ENCODE peak calls at places on chromosomes 13 and 19, in ten cellular contexts. R is Calu3, H is tibial nerve, O is astrocyte of the cerebellum, I is dorsolateral prefrontal cortex, K is body of pancreas, E is HFFc6, Y is AG04450, F is stomach, U is heart left ventricle. N is an unnamed sample.

GRCh38 chr19:14536926-14537692 is 7.7 kb downstream of the TECR start:
- DNase-seq in R (peak), H (no peak), O (no peak), I (no peak), K (peak), E (no peak), Y (no peak), F (peak), U (peak), N (no peak)

GRCh38 chr13:94550030-94550738 is 45.8 kb downstream of the TGDS start:
- DNase-seq in R (no peak), H (peak), O (peak), I (no peak), K (no peak), E (peak), Y (peak), F (peak), U (no peak), N (no peak)

GRCh38 chr19:4969772-4970531 is 1.0 kb downstream of the KDM4B start:
- DNase-seq in R (no peak), H (no peak), O (no peak), I (no peak), K (no peak), E (no peak), Y (no peak), F (no peak), U (no peak), N (no peak)

GRCh38 chr13:37457594-37457993 is 141.0 kb downstream of the POSTN start:
- DNase-seq in R (no peak), H (no peak), O (no peak), I (no peak), K (no peak), E (peak), Y (no peak), F (no peak), U (no peak), N (no peak)

GRCh38 chr19:50994129-50994528 is 7.3 kb downstream of the KLK8 start:
- DNase-seq in R (no peak), H (no peak), O (no peak), I (no peak), K (no peak), E (no peak), Y (no peak), F (no peak), U (no peak), N (no peak)

GRCh38 chr13:91397595-91397994 is 826 bp upstream of the GPC5 start:
- DNase-seq in R (no peak), H (no peak), O (no peak), I (no peak), K (no peak), E (no peak), Y (no peak), F (no peak), U (no peak), N (no peak)

GRCh38 chr13:80400834-80401450 is 60.0 kb upstream of the SPRY2 start:
- DNase-seq in R (no peak), H (no peak), O (no peak), I (no peak), K (no peak), E (no peak), Y (no peak), F (no peak), U (no peak), N (no peak)

GRCh38 chr19:1789282-1790020 is 22.6 kb downstream of the ATP8B3 start:
- DNase-seq in R (no peak), H (no peak), O (no peak), I (no peak), K (no peak), E (no peak), Y (no peak), F (no peak), U (no peak), N (no peak)

GRCh38 chr19:53960187-53960586 is 2.5 kb upstream of the CACNG8 start:
- DNase-seq in R (no peak), H (no peak), O (no peak), I (no peak), K (no peak), E (no peak), Y (no peak), F (no peak), U (no peak), N (no peak)

GRCh38 chr13:23349127-23349897 is 84.2 kb downstream of the SACS start:
- DNase-seq in R (no peak), H (peak), O (no peak), I (no peak), K (no peak), E (no peak), Y (no peak), F (no peak), U (no peak), N (peak)

GRCh38 chr19:33683881-33684549 is 62.3 kb downstream of the CHST8 start:
- DNase-seq in R (peak), H (no peak), O (no peak), I (peak), K (peak), E (peak), Y (peak), F (no peak), U (no peak), N (no peak)

GRCh38 chr19:6587998-6588507 is 2.9 kb downstream of the CD70 start:
- DNase-seq in R (no peak), H (no peak), O (no peak), I (no peak), K (no peak), E (no peak), Y (no peak), F (no peak), U (no peak), N (no peak)

GRCh38 chr19:7909471-7910067 is 5.1 kb upstream of the TGFBR3L start:
- DNase-seq in R (no peak), H (no peak), O (no peak), I (no peak), K (no peak), E (no peak), Y (no peak), F (no peak), U (no peak), N (no peak)

GRCh38 chr19:46654621-46655152 is 6.3 kb downstream of the DACT3 start:
- DNase-seq in R (no peak), H (no peak), O (no peak), I (no peak), K (no peak), E (no peak), Y (no peak), F (no peak), U (peak), N (no peak)

GRCh38 chr13:112891477-112892401 is 77.3 kb upstream of the MCF2L start:
- DNase-seq in R (no peak), H (no peak), O (no peak), I (no peak), K (peak), E (no peak), Y (no peak), F (peak), U (no peak), N (no peak)

GRCh38 chr19:54209748-54210494 is 9.3 kb downstream of the RPS9 start:
- DNase-seq in R (peak), H (peak), O (peak), I (no peak), K (peak), E (peak), Y (peak), F (peak), U (peak), N (peak)

GRCh38 chr13:110812111-110812868 is 98.8 kb downstream of the ING1 start:
- DNase-seq in R (no peak), H (no peak), O (no peak), I (no peak), K (no peak), E (no peak), Y (no peak), F (no peak), U (no peak), N (no peak)

GRCh38 chr13:32126298-32126697 is 94.7 kb downstream of the FRY start:
- DNase-seq in R (no peak), H (no peak), O (no peak), I (no peak), K (no peak), E (peak), Y (no peak), F (no peak), U (no peak), N (no peak)

GRCh38 chr19:45030825-45031224 is 8.0 kb upstream of the CLASRP start:
- DNase-seq in R (no peak), H (no peak), O (no peak), I (no peak), K (no peak), E (no peak), Y (no peak), F (no peak), U (no peak), N (no peak)

GRCh38 chr19:18304194-18304495 is 18.7 kb downstream of the LSM4 start:
- DNase-seq in R (no peak), H (no peak), O (no peak), I (peak), K (peak), E (no peak), Y (no peak), F (no peak), U (no peak), N (no peak)

GRCh38 chr19:18301718-18302111 is 20.3 kb upstream of the JUND start:
- DNase-seq in R (no peak), H (no peak), O (no peak), I (no peak), K (no peak), E (no peak), Y (no peak), F (no peak), U (no peak), N (no peak)

GRCh38 chr19:18306209-18306902 is 16.5 kb downstream of the LSM4 start:
- DNase-seq in R (no peak), H (no peak), O (no peak), I (peak), K (no peak), E (no peak), Y (no peak), F (no peak), U (no peak), N (no peak)

GRCh38 chr19:18306903-18307681 is 15.8 kb downstream of the LSM4 start:
- DNase-seq in R (no peak), H (no peak), O (no peak), I (peak), K (no peak), E (no peak), Y (no peak), F (no peak), U (no peak), N (no peak)

GRCh38 chr19:18304496-18305312 is 18.2 kb downstream of the LSM4 start:
- DNase-seq in R (peak), H (peak), O (no peak), I (peak), K (peak), E (peak), Y (no peak), F (peak), U (peak), N (no peak)
- TF ChIP-seq CTCF in R (no peak), H (no peak), O (no peak), I (peak), K (no peak), E (no peak), Y (no peak), F (no peak), U (no peak), N (no peak)

GRCh38 chr13:61255035-61255796 is 160.4 kb downstream of the PCDH20 start:
- DNase-seq in R (no peak), H (no peak), O (no peak), I (no peak), K (no peak), E (no peak), Y (no peak), F (no peak), U (no peak), N (no peak)
- TF ChIP-seq CTCF in R (no peak), H (no peak), O (peak), I (no peak), K (no peak), E (no peak), Y (no peak), F (no peak), U (peak), N (no peak)

GRCh38 chr13:108269601-108270328 is at the start of gene TNFSF13B:
- DNase-seq in R (peak), H (no peak), O (no peak), I (peak), K (peak), E (no peak), Y (no peak), F (peak), U (peak), N (no peak)
- TF ChIP-seq CTCF in R (no peak), H (no peak), O (no peak), I (no peak), K (peak), E (no peak), Y (no peak), F (no peak), U (no peak), N (peak)

GRCh38 chr19:35740108-35740422 is 2.2 kb downstream of the IGFLR1 start:
- DNase-seq in R (no peak), H (no peak), O (no peak), I (no peak), K (no peak), E (no peak), Y (no peak), F (no peak), U (no peak), N (no peak)

GRCh38 chr19:35739275-35740107 is 2.8 kb downstream of the IGFLR1 start:
- DNase-seq in R (no peak), H (no peak), O (no peak), I (no peak), K (no peak), E (no peak), Y (no peak), F (no peak), U (no peak), N (no peak)

GRCh38 chr19:35742121-35742724 is at the start of gene IGFLR1:
- DNase-seq in R (no peak), H (no peak), O (no peak), I (no peak), K (no peak), E (no peak), Y (no peak), F (peak), U (no peak), N (no peak)

GRCh38 chr19:35741216-35741541 is 1.1 kb downstream of the IGFLR1 start:
- DNase-seq in R (no peak), H (no peak), O (no peak), I (no peak), K (no peak), E (no peak), Y (no peak), F (no peak), U (no peak), N (no peak)

DNA sequence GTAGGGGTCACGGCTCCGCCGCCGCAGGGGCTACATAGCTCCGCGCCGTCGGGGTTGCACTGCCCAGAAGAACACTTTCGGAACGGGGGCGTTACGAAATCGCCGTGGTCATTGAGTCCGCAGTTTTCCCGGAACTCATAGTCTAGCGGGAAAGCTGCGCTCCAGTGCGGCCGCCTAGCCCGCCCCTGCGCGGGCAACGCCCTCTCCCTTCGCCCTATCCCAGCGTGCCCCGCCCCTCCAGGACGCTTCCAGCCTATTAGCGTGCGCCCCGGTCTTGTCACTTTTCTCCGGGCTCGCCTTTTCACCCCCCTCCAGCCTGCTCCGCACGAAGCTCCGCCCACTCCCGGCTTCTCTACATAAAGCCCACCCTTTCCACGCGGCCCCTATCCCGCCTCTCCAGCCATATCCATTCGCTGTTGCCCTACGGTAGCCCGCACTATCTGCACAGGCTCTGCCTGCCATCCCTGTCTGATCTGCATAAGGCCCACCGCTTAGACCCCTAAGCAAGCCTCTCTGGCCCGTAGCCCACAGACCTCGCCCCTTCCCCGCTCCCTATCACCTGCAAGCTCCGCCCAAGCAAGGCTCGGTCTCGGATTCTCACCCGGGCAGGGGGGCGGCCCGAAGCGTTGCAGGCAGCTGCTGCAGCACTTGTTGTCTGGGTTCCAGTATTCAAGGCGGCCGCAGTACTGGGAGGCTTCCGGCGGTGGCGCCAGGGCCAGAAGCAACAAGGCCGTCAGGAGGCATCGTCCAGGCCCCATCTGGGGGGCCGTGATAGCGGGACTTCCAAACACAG is 1.6 kb downstream of the IGFLR1 start:
- DNase-seq in R (peak), H (peak), O (peak), I (peak), K (peak), E (peak), Y (peak), F (peak), U (peak), N (peak)
- TF ChIP-seq CTCF in R (no peak), H (peak), O (peak), I (no peak), K (peak), E (peak), Y (peak), F (no peak), U (peak), N (no peak)

GRCh38 chr19:52690395-52691214 is 44.2 kb downstream of the ZNF611 start:
- DNase-seq in R (no peak), H (peak), O (peak), I (peak), K (peak), E (peak), Y (peak), F (peak), U (peak), N (peak)
- TF ChIP-seq CTCF in R (no peak), H (peak), O (no peak), I (no peak), K (peak), E (peak), Y (no peak), F (no peak), U (peak), N (no peak)

GRCh38 chr13:40152145-40152544 is 496.7 kb downstream of the COG6 start:
- DNase-seq in R (peak), H (no peak), O (peak), I (no peak), K (no peak), E (peak), Y (peak), F (no peak), U (no peak), N (peak)
- TF ChIP-seq CTCF in R (no peak), H (no peak), O (no peak), I (no peak), K (peak), E (no peak), Y (no peak), F (no peak), U (peak), N (no peak)

GRCh38 chr13:98141938-98142426 is 912 bp upstream of the FARP1 start:
- DNase-seq in R (no peak), H (no peak), O (no peak), I (no peak), K (peak), E (no peak), Y (no peak), F (peak), U (peak), N (no peak)

GRCh38 chr13:98143601-98144500 is 957 bp downstream of the FARP1 start:
- DNase-seq in R (no peak), H (no peak), O (no peak), I (no peak), K (peak), E (peak), Y (no peak), F (no peak), U (peak), N (no peak)

GRCh38 chr13:98141509-98141908 is 1.4 kb upstream of the FARP1 start:
- DNase-seq in R (no peak), H (no peak), O (no peak), I (no peak), K (no peak), E (no peak), Y (no peak), F (no peak), U (no peak), N (no peak)

GRCh38 chr13:98143157-98143553 is 261 bp downstream of the FARP1 start:
- DNase-seq in R (no peak), H (no peak), O (no peak), I (no peak), K (no peak), E (no peak), Y (no peak), F (no peak), U (no peak), N (no peak)

GRCh38 chr13:98142427-98143156 is at the start of gene FARP1:
- DNase-seq in R (peak), H (peak), O (no peak), I (peak), K (peak), E (peak), Y (no peak), F (peak), U (peak), N (peak)
- TF ChIP-seq CTCF in R (no peak), H (peak), O (no peak), I (no peak), K (no peak), E (peak), Y (peak), F (no peak), U (peak), N (peak)

DNA sequence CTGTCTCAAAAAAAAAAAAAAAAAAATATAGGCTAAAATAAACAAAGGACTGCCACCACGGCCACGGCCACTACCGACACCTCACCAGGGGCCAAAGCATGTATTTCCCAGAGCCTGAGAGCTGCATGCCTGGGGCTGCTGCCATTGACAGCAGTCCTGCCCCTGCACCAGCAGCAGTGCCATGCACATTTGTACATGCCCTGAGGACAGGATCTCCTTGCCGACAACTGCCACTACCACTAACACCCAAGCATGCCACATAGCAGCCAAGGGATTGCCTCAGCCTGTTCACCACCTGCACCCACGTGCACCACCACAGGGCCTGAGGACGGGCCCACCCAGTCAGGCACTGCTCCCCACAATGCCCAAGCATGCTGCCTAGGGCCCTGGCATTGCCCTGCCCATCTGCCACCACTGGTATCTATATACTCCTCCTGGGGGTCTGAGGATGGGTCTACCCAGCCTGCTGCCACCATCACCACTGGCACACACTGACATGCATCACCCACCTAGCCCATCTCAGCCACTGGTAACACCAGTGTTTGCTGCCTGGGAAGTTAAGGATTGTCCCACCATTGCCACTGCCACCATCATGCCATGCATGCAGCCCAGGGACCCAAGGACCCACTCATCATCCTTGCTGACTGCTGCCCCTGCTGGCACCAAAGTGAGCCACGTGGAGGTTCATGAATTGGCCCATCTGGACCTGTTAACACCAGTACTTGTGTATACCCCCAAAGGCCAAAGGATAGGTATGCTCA is 10.6 kb upstream of the NUP62 start:
- DNase-seq in R (peak), H (no peak), O (no peak), I (no peak), K (no peak), E (no peak), Y (no peak), F (no peak), U (no peak), N (no peak)
- TF ChIP-seq CTCF in R (peak), H (no peak), O (no peak), I (no peak), K (no peak), E (peak), Y (no peak), F (no peak), U (no peak), N (no peak)

DNA sequence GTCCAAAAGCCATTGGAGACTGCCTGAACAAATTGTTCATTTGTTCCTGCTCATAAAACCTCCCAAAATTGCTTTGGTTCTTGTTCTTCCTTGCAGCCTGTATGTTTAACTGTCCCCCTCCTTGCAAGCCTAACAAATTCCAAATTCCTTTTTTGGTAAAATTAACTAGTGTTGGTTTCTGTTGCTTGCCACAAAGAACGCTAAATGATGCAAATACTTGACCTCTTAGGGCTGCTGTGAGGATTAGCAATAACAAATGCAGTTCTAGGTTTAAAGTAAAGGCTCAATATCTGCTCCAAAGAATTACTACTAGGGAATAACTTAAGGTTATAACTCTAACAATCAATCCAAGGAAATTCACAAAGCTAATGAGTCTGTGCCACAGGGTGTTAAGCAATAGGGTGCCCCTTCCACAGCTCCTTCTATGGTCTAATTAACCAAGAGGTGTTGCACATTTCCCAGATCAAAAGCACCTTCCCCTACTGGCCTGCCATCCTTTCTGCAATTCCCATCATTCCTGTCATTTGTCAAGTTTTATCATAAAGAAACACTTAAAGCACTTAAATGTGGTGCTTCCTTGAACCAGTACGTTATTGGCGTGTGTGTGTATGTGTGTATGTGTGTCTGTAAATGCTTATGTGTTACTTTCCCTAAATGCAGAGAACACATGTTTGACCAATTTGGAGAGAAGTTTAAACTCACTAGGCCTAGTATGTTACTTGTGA is 110.2 kb downstream of the RAP2A start:
- DNase-seq in R (no peak), H (no peak), O (no peak), I (no peak), K (no peak), E (no peak), Y (peak), F (no peak), U (no peak), N (no peak)
- TF ChIP-seq CTCF in R (no peak), H (no peak), O (no peak), I (no peak), K (no peak), E (no peak), Y (no peak), F (no peak), U (no peak), N (no peak)

N was measured in AG09319.